ENCODE peak calls at places on chromosomes 7 and 10, in five cellular contexts. K, E, G, T and Q are unnamed samples.

GRCh38 chr7:115097175-115097671 is 175.3 kb downstream of the MDFIC start:
- DNase-seq in K (no peak), E (no peak), G (no peak), T (no peak), Q (no peak)

GRCh38 chr7:106493041-106493731 is 167.8 kb downstream of the CCDC71L start:
- DNase-seq in K (no peak), E (no peak), G (peak; percentile 75), T (no peak), Q (no peak)

GRCh38 chr10:3126249-3126648 is 46.3 kb downstream of the PITRM1 start:
- DNase-seq in K (no peak), E (no peak), G (no peak), T (no peak), Q (no peak)

GRCh38 chr10:7464703-7465102 is 53.9 kb upstream of the SFMBT2 start:
- DNase-seq in K (no peak), E (no peak), G (no peak), T (no peak), Q (no peak)

GRCh38 chr10:122650331-122650730 is 49.3 kb downstream of the C10orf120 start:
- DNase-seq in K (no peak), E (no peak), G (no peak), T (no peak), Q (no peak)

GRCh38 chr7:16648551-16648950 is 2.6 kb downstream of the BZW2 start:
- DNase-seq in K (no peak), E (no peak), G (peak; percentile 35), T (no peak), Q (no peak)

GRCh38 chr7:40827217-40828085 is 692.6 kb downstream of the SUGCT start:
- DNase-seq in K (no peak), E (no peak), G (no peak), T (no peak), Q (no peak)

GRCh38 chr7:111931016-111931517 is 275.1 kb downstream of the DOCK4 start:
- DNase-seq in K (no peak), E (no peak), G (no peak), T (no peak), Q (no peak)

GRCh38 chr10:87872828-87873227 is 9.4 kb downstream of the PTEN start:
- DNase-seq in K (no peak), E (no peak), G (no peak), T (no peak), Q (no peak)
- H3K4me3 ChIP-seq in K (peak overlapping the region; percentile 19), E (peak overlapping the region; percentile 4), G (no peak overlapping the region), T (no peak overlapping the region), Q (no peak overlapping the region)

GRCh38 chr7:25731035-25731880 is 420.7 kb upstream of the NFE2L3 start:
- DNase-seq in K (no peak), E (no peak), G (no peak), T (no peak), Q (no peak)
- H3K4me1 ChIP-seq in K (peaks cover 6% of the 10 kb centered on the region), E (no peaks in the 10 kb centered on the region), G (no peaks in the 10 kb centered on the region), T (no peaks in the 10 kb centered on the region), Q (no peaks in the 10 kb centered on the region)

GRCh38 chr7:23012186-23012585 is 1.7 kb downstream of the HYCC1 start:
- DNase-seq in K (no peak), E (no peak), G (no peak), T (no peak), Q (no peak)
- H3K4me3 ChIP-seq in K (peak overlapping the region; percentile 91), E (peak overlapping the region; percentile 98), G (peak overlapping the region; percentile 78), T (peak overlapping the region; percentile 75), Q (peak overlapping the region; percentile 80)

GRCh38 chr7:132423594-132424200 is 152.6 kb downstream of the PLXNA4 start:
- DNase-seq in K (no peak), E (no peak), G (no peak), T (no peak), Q (no peak)

GRCh38 chr7:132424821-132425739 is 151.2 kb downstream of the PLXNA4 start:
- DNase-seq in K (no peak), E (no peak), G (no peak), T (no peak), Q (no peak)

GRCh38 chr7:132424277-132424676 is 152.0 kb downstream of the PLXNA4 start:
- DNase-seq in K (no peak), E (no peak), G (no peak), T (no peak), Q (no peak)

GRCh38 chr7:132428247-132428919 is 147.9 kb downstream of the PLXNA4 start:
- DNase-seq in K (no peak), E (no peak), G (no peak), T (no peak), Q (no peak)

DNA sequence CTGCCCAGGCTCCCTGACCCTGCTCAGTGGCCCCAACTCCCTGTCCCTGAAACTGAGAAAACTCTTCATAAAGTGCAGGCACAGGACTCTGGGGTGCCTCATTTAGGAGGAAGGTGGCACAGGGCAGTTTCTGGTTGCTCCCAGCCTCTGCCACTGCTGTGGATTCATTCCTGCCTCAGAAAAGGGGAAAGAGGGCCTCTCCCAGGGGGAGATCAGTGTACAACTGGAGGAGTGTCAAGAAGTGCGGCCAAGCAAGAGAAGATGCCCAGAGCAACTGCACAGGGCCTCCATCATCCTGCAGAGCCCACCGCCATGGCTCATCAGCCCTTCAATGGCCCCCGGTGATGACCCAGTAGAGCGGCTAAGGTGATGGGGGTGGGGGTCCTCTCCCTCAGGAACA is 150.3 kb downstream of the PLXNA4 start:
- DNase-seq in K (no peak), E (no peak), G (no peak), T (no peak), Q (no peak)
- H3K4me1 ChIP-seq in K (peaks cover 66% of the 10 kb centered on the region), E (peaks cover 17% of the 10 kb centered on the region), G (peaks cover 9% of the 10 kb centered on the region), T (no peaks in the 10 kb centered on the region), Q (peaks cover 3% of the 10 kb centered on the region)